ENCODE peak calls at places on chromosomes 7 and 10, in five cellular contexts. R is activated effector memory CD4-positive, alpha-beta T cell treated with anti-CD3 and anti-CD28 coated beads, Interleukin-2, amount 50 U/mL, for 16 hours; W is OCI-LY7; F is RWPE1; I is GM23248. S is an unnamed sample.

GRCh38 chr7:38512704-38513103 is 118.5 kb downstream of the AMPH start:
- DNase-seq in I (peak), R (no peak), W (no peak), F (no peak), S (no peak)

GRCh38 chr10:101602767-101603398 is 14.8 kb downstream of the DPCD start:
- DNase-seq in W (peak), F (peak), R (peak), I (peak), S (peak)

GRCh38 chr7:26292768-26293560 is 1.3 kb downstream of the SNX10 start:
- DNase-seq in W (peak), R (peak), F (no peak), I (no peak), S (no peak)

GRCh38 chr7:44151679-44152355 is 10.7 kb upstream of the MYL7 start:
- DNase-seq in R (peak), W (no peak), F (no peak), I (no peak), S (no peak)

GRCh38 chr7:45384499-45384898 is 189.7 kb upstream of the ADCY1 start:
- DNase-seq in R (no peak), W (no peak), F (no peak), I (peak), S (no peak)

GRCh38 chr7:92831716-92832622 is 4.4 kb downstream of the CDK6 start:
- DNase-seq in W (no peak), R (peak), F (peak), I (peak), S (peak)

GRCh38 chr10:91389636-91390512 is 20.3 kb upstream of the HECTD2 start:
- DNase-seq in F (peak), I (peak), W (peak), R (no peak), S (peak)

GRCh38 chr10:59585046-59585700 is 124.5 kb downstream of the SLC16A9 start:
- DNase-seq in I (no peak), F (no peak), W (no peak), R (no peak), S (no peak)

GRCh38 chr7:95986136-95986535 is 213.8 kb downstream of the DYNC1I1 start:
- DNase-seq in W (no peak), F (no peak), R (no peak), I (no peak), S (no peak)

GRCh38 chr7:24337180-24337579 is 53.2 kb downstream of the NPY start:
- DNase-seq in F (no peak), R (no peak), I (no peak), W (no peak), S (no peak)

GRCh38 chr10:114684822-114685209 is 26.7 kb upstream of the ABLIM1 start:
- DNase-seq in I (peak), F (peak), R (no peak), W (no peak), S (no peak)

GRCh38 chr10:26550774-26551526 is 112.8 kb downstream of the APBB1IP start:
- DNase-seq in F (no peak), R (no peak), I (no peak), W (no peak), S (no peak)

GRCh38 chr7:132472463-132473120 is 103.7 kb downstream of the PLXNA4 start:
- DNase-seq in I (peak), F (peak), R (no peak), W (no peak), S (no peak)

GRCh38 chr7:132584796-132585494 is 8.7 kb upstream of the PLXNA4 start:
- DNase-seq in I (no peak), W (no peak), R (no peak), F (no peak), S (no peak)

S was measured in central memory CD4-positive, alpha-beta T cell.